ENCODE peak calls at places on chromosomes 3 and 15, in nine cellular contexts. One of them, this sample, is unnamed.

GRCh38 chr3:14565791-14566588 is 25.8 kb upstream of the GRIP2 start:
- DNase-seq in heart left ventricle: no peak
- DNase-seq in AG04450: no peak
- DNase-seq in CD8-positive, alpha-beta memory T cell: no peak
- DNase-seq in SJSA1: peak; percentile 48
- DNase-seq in CD4-positive, alpha-beta T cell: no peak
- DNase-seq in Panc1: no peak
- DNase-seq in CD4-positive, CD25-positive, alpha-beta regulatory T cell: no peak
- DNase-seq in astrocyte: peak; percentile 73
- DNase-seq in this sample: no peak

GRCh38 chr3:14460342-14461005 is 58.1 kb downstream of the SLC6A6 start:
- DNase-seq in heart left ventricle: peak; percentile 84
- DNase-seq in AG04450: peak; percentile 77
- DNase-seq in CD8-positive, alpha-beta memory T cell: no peak
- DNase-seq in SJSA1: peak; percentile 77
- DNase-seq in CD4-positive, alpha-beta T cell: no peak
- DNase-seq in Panc1: no peak
- DNase-seq in CD4-positive, CD25-positive, alpha-beta regulatory T cell: no peak
- DNase-seq in astrocyte: peak; percentile 96
- DNase-seq in this sample: peak; percentile 31

GRCh38 chr15:55276324-55276723 is 13.3 kb downstream of the RAB27A start:
- DNase-seq in heart left ventricle: no peak
- DNase-seq in AG04450: no peak
- DNase-seq in CD8-positive, alpha-beta memory T cell: no peak
- DNase-seq in SJSA1: no peak
- DNase-seq in CD4-positive, alpha-beta T cell: no peak
- DNase-seq in Panc1: no peak
- DNase-seq in CD4-positive, CD25-positive, alpha-beta regulatory T cell: no peak
- DNase-seq in astrocyte: no peak
- DNase-seq in this sample: no peak

GRCh38 chr3:44427683-44428082 is 49.8 kb downstream of the ZNF445 start:
- DNase-seq in heart left ventricle: no peak
- DNase-seq in AG04450: no peak
- DNase-seq in CD8-positive, alpha-beta memory T cell: no peak
- DNase-seq in SJSA1: no peak
- DNase-seq in CD4-positive, alpha-beta T cell: no peak
- DNase-seq in Panc1: no peak
- DNase-seq in CD4-positive, CD25-positive, alpha-beta regulatory T cell: no peak
- DNase-seq in astrocyte: no peak
- DNase-seq in this sample: no peak

GRCh38 chr3:61919371-61919770 is 358.0 kb downstream of the PTPRG start:
- DNase-seq in heart left ventricle: no peak
- DNase-seq in AG04450: no peak
- DNase-seq in CD8-positive, alpha-beta memory T cell: no peak
- DNase-seq in SJSA1: no peak
- DNase-seq in CD4-positive, alpha-beta T cell: no peak
- DNase-seq in Panc1: no peak
- DNase-seq in CD4-positive, CD25-positive, alpha-beta regulatory T cell: no peak
- DNase-seq in astrocyte: no peak
- DNase-seq in this sample: no peak

GRCh38 chr3:44125882-44126281 is 115.8 kb upstream of the TOPAZ1 start:
- DNase-seq in heart left ventricle: peak; percentile 31
- DNase-seq in AG04450: no peak
- DNase-seq in CD8-positive, alpha-beta memory T cell: no peak
- DNase-seq in SJSA1: no peak
- DNase-seq in CD4-positive, alpha-beta T cell: no peak
- DNase-seq in Panc1: no peak
- DNase-seq in CD4-positive, CD25-positive, alpha-beta regulatory T cell: no peak
- DNase-seq in astrocyte: peak; percentile 8
- DNase-seq in this sample: no peak

GRCh38 chr3:4351164-4351855 is 48.1 kb downstream of the SETMAR start:
- DNase-seq in heart left ventricle: no peak
- DNase-seq in AG04450: no peak
- DNase-seq in CD8-positive, alpha-beta memory T cell: no peak
- DNase-seq in SJSA1: peak; percentile 39
- DNase-seq in CD4-positive, alpha-beta T cell: no peak
- DNase-seq in Panc1: no peak
- DNase-seq in CD4-positive, CD25-positive, alpha-beta regulatory T cell: no peak
- DNase-seq in astrocyte: peak; percentile 65
- DNase-seq in this sample: no peak

GRCh38 chr3:19256313-19256712 is 108.0 kb downstream of the KCNH8 start:
- DNase-seq in heart left ventricle: no peak
- DNase-seq in AG04450: no peak
- DNase-seq in CD8-positive, alpha-beta memory T cell: no peak
- DNase-seq in SJSA1: no peak
- DNase-seq in CD4-positive, alpha-beta T cell: no peak
- DNase-seq in Panc1: no peak
- DNase-seq in CD4-positive, CD25-positive, alpha-beta regulatory T cell: no peak
- DNase-seq in astrocyte: no peak
- DNase-seq in this sample: no peak

GRCh38 chr15:63892794-63893441 is 59.2 kb upstream of the HERC1 start:
- DNase-seq in heart left ventricle: no peak
- DNase-seq in AG04450: no peak
- DNase-seq in CD8-positive, alpha-beta memory T cell: peak; percentile 87
- DNase-seq in SJSA1: no peak
- DNase-seq in CD4-positive, alpha-beta T cell: peak; percentile 59
- DNase-seq in Panc1: no peak
- DNase-seq in CD4-positive, CD25-positive, alpha-beta regulatory T cell: peak; percentile 10
- DNase-seq in astrocyte: no peak
- DNase-seq in this sample: no peak

DNA sequence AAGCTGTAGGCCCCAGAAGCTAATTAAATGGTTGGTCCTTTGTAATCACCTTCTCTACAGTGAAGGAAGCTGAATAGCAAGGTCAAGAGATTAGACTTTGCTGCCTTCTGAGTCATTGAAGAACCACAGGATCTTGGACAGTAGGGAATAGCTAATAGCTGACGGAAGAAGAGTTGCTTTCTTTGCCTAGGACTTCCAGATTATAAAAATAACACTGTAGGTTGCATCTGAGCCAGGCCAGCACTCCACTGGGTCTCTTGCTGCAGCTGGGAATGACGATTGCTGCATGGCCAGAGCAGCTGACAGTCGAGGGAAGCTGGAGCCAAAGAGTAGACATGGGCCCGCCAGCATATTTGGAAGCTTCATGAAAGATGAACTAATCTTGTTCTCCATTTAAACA is 81.5 kb upstream of the KCNMB2 start:
- DNase-seq in heart left ventricle: peak; percentile 80
- DNase-seq in AG04450: no peak
- DNase-seq in CD8-positive, alpha-beta memory T cell: no peak
- DNase-seq in SJSA1: no peak
- DNase-seq in CD4-positive, alpha-beta T cell: no peak
- DNase-seq in Panc1: no peak
- DNase-seq in CD4-positive, CD25-positive, alpha-beta regulatory T cell: no peak
- DNase-seq in astrocyte: peak; percentile 83
- DNase-seq in this sample: no peak
- H3K27ac ChIP-seq in heart left ventricle: peak overlapping the region; percentile 73
- H3K27ac ChIP-seq in AG04450: no peak overlapping the region
- H3K27ac ChIP-seq in CD8-positive, alpha-beta memory T cell: no peak overlapping the region
- H3K27ac ChIP-seq in SJSA1: no peak overlapping the region
- H3K27ac ChIP-seq in CD4-positive, alpha-beta T cell: no peak overlapping the region
- H3K27ac ChIP-seq in Panc1: no peak overlapping the region
- H3K27ac ChIP-seq in CD4-positive, CD25-positive, alpha-beta regulatory T cell: no peak overlapping the region
- H3K27ac ChIP-seq in astrocyte: peak overlapping the region; percentile 34
- H3K27ac ChIP-seq in this sample: no peak overlapping the region

GRCh38 chr3:78880588-78881461 is 887.0 kb downstream of the ROBO1 start:
- DNase-seq in heart left ventricle: no peak
- DNase-seq in AG04450: no peak
- DNase-seq in CD8-positive, alpha-beta memory T cell: no peak
- DNase-seq in SJSA1: peak; percentile 60
- DNase-seq in CD4-positive, alpha-beta T cell: no peak
- DNase-seq in Panc1: no peak
- DNase-seq in CD4-positive, CD25-positive, alpha-beta regulatory T cell: no peak
- DNase-seq in astrocyte: no peak
- DNase-seq in this sample: no peak
- H3K27ac ChIP-seq in heart left ventricle: peak overlapping the region; percentile 66
- H3K27ac ChIP-seq in AG04450: no peak overlapping the region
- H3K27ac ChIP-seq in CD8-positive, alpha-beta memory T cell: no peak overlapping the region
- H3K27ac ChIP-seq in SJSA1: peak overlapping the region; percentile 84
- H3K27ac ChIP-seq in CD4-positive, alpha-beta T cell: no peak overlapping the region
- H3K27ac ChIP-seq in Panc1: no peak overlapping the region
- H3K27ac ChIP-seq in CD4-positive, CD25-positive, alpha-beta regulatory T cell: no peak overlapping the region
- H3K27ac ChIP-seq in astrocyte: no peak overlapping the region
- H3K27ac ChIP-seq in this sample: peak overlapping the region; percentile 14

GRCh38 chr3:25457642-25458419 is 29.8 kb downstream of the RARB start:
- DNase-seq in heart left ventricle: no peak
- DNase-seq in AG04450: no peak
- DNase-seq in CD8-positive, alpha-beta memory T cell: no peak
- DNase-seq in SJSA1: no peak
- DNase-seq in CD4-positive, alpha-beta T cell: no peak
- DNase-seq in Panc1: no peak
- DNase-seq in CD4-positive, CD25-positive, alpha-beta regulatory T cell: no peak
- DNase-seq in astrocyte: peak; percentile 69
- DNase-seq in this sample: no peak

GRCh38 chr3:25458420-25458814 is 30.4 kb downstream of the RARB start:
- DNase-seq in heart left ventricle: no peak
- DNase-seq in AG04450: no peak
- DNase-seq in CD8-positive, alpha-beta memory T cell: no peak
- DNase-seq in SJSA1: no peak
- DNase-seq in CD4-positive, alpha-beta T cell: no peak
- DNase-seq in Panc1: no peak
- DNase-seq in CD4-positive, CD25-positive, alpha-beta regulatory T cell: no peak
- DNase-seq in astrocyte: no peak
- DNase-seq in this sample: no peak

GRCh38 chr3:25454411-25454927 is 26.4 kb downstream of the RARB start:
- DNase-seq in heart left ventricle: no peak
- DNase-seq in AG04450: no peak
- DNase-seq in CD8-positive, alpha-beta memory T cell: no peak
- DNase-seq in SJSA1: peak; percentile 49
- DNase-seq in CD4-positive, alpha-beta T cell: no peak
- DNase-seq in Panc1: no peak
- DNase-seq in CD4-positive, CD25-positive, alpha-beta regulatory T cell: no peak
- DNase-seq in astrocyte: no peak
- DNase-seq in this sample: no peak

GRCh38 chr3:25455316-25456232 is 27.5 kb downstream of the RARB start:
- DNase-seq in heart left ventricle: peak; percentile 54
- DNase-seq in AG04450: no peak
- DNase-seq in CD8-positive, alpha-beta memory T cell: no peak
- DNase-seq in SJSA1: peak; percentile 53
- DNase-seq in CD4-positive, alpha-beta T cell: no peak
- DNase-seq in Panc1: no peak
- DNase-seq in CD4-positive, CD25-positive, alpha-beta regulatory T cell: no peak
- DNase-seq in astrocyte: peak; percentile 64
- DNase-seq in this sample: peak; percentile 43

GRCh38 chr3:25456723-25457122 is 28.7 kb downstream of the RARB start:
- DNase-seq in heart left ventricle: no peak
- DNase-seq in AG04450: no peak
- DNase-seq in CD8-positive, alpha-beta memory T cell: no peak
- DNase-seq in SJSA1: no peak
- DNase-seq in CD4-positive, alpha-beta T cell: no peak
- DNase-seq in Panc1: no peak
- DNase-seq in CD4-positive, CD25-positive, alpha-beta regulatory T cell: no peak
- DNase-seq in astrocyte: no peak
- DNase-seq in this sample: no peak
- H3K27ac ChIP-seq in heart left ventricle: peak overlapping the region; percentile 79
- H3K27ac ChIP-seq in AG04450: no peak overlapping the region
- H3K27ac ChIP-seq in CD8-positive, alpha-beta memory T cell: no peak overlapping the region
- H3K27ac ChIP-seq in SJSA1: no peak overlapping the region
- H3K27ac ChIP-seq in CD4-positive, alpha-beta T cell: no peak overlapping the region
- H3K27ac ChIP-seq in Panc1: no peak overlapping the region
- H3K27ac ChIP-seq in CD4-positive, CD25-positive, alpha-beta regulatory T cell: no peak overlapping the region
- H3K27ac ChIP-seq in astrocyte: peak overlapping the region; percentile 61
- H3K27ac ChIP-seq in this sample: no peak overlapping the region

GRCh38 chr3:70876154-70876553 is 563.7 kb upstream of the MDFIC2 start:
- DNase-seq in heart left ventricle: no peak
- DNase-seq in AG04450: no peak
- DNase-seq in CD8-positive, alpha-beta memory T cell: no peak
- DNase-seq in SJSA1: no peak
- DNase-seq in CD4-positive, alpha-beta T cell: no peak
- DNase-seq in Panc1: no peak
- DNase-seq in CD4-positive, CD25-positive, alpha-beta regulatory T cell: no peak
- DNase-seq in astrocyte: no peak
- DNase-seq in this sample: no peak
- H3K27ac ChIP-seq in heart left ventricle: no peak overlapping the region
- H3K27ac ChIP-seq in AG04450: no peak overlapping the region
- H3K27ac ChIP-seq in CD8-positive, alpha-beta memory T cell: no peak overlapping the region
- H3K27ac ChIP-seq in SJSA1: no peak overlapping the region
- H3K27ac ChIP-seq in CD4-positive, alpha-beta T cell: no peak overlapping the region
- H3K27ac ChIP-seq in Panc1: no peak overlapping the region
- H3K27ac ChIP-seq in CD4-positive, CD25-positive, alpha-beta regulatory T cell: no peak overlapping the region
- H3K27ac ChIP-seq in astrocyte: no peak overlapping the region
- H3K27ac ChIP-seq in this sample: no peak overlapping the region

DNA sequence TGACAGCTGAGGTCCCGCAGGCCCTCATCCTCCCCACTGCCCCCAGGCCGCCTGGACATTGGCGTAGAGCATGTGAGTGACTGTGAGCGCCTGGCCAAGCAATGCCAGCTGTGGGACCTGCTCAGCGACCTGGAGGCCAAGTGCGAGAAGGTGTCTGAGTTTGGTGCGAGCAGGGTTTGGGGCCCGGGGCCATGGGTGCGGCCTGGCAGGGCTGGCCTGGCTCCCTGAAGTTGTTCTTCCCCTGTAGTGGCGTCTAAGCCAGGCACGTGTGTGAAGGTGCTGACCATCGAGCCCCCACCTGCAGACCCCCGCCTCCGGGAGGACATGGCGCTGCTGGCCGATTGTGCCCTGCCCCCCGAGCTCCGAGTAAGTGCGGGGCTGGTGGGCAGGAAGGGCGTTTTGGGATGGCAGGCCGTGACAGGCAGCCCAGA is 4.2 kb downstream of the ABTB1 start:
- DNase-seq in heart left ventricle: no peak
- DNase-seq in AG04450: no peak
- DNase-seq in CD8-positive, alpha-beta memory T cell: no peak
- DNase-seq in SJSA1: no peak
- DNase-seq in CD4-positive, alpha-beta T cell: no peak
- DNase-seq in Panc1: no peak
- DNase-seq in CD4-positive, CD25-positive, alpha-beta regulatory T cell: no peak
- DNase-seq in astrocyte: no peak
- DNase-seq in this sample: no peak
- H3K27ac ChIP-seq in heart left ventricle: no peak overlapping the region
- H3K27ac ChIP-seq in AG04450: no peak overlapping the region
- H3K27ac ChIP-seq in CD8-positive, alpha-beta memory T cell: no peak overlapping the region
- H3K27ac ChIP-seq in SJSA1: no peak overlapping the region
- H3K27ac ChIP-seq in CD4-positive, alpha-beta T cell: no peak overlapping the region
- H3K27ac ChIP-seq in Panc1: no peak overlapping the region
- H3K27ac ChIP-seq in CD4-positive, CD25-positive, alpha-beta regulatory T cell: no peak overlapping the region
- H3K27ac ChIP-seq in astrocyte: no peak overlapping the region
- H3K27ac ChIP-seq in this sample: no peak overlapping the region

DNA sequence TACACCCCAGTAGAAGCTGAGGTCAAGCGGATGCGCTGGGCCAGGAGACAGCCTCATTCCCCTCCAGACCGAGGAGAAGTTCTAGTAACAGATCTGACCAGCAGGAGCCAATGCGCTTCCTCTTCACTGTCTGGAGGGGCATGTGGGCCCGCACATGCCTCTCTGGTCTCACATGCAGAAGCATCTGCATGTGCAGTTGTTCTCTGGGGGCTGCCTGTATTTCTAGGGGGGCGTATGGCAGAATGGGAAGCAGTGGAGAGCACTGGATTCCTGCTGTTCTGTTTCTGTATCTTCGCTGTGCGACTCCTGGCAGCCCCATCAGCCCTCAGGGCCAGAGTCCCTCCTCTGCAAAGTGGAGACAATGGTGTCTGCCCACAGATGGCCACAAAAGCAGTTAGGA is 170.3 kb upstream of the IQSEC1 start:
- DNase-seq in heart left ventricle: no peak
- DNase-seq in AG04450: no peak
- DNase-seq in CD8-positive, alpha-beta memory T cell: no peak
- DNase-seq in SJSA1: no peak
- DNase-seq in CD4-positive, alpha-beta T cell: no peak
- DNase-seq in Panc1: no peak
- DNase-seq in CD4-positive, CD25-positive, alpha-beta regulatory T cell: no peak
- DNase-seq in astrocyte: no peak
- DNase-seq in this sample: no peak
- H3K27ac ChIP-seq in heart left ventricle: no peak overlapping the region
- H3K27ac ChIP-seq in AG04450: no peak overlapping the region
- H3K27ac ChIP-seq in CD8-positive, alpha-beta memory T cell: no peak overlapping the region
- H3K27ac ChIP-seq in SJSA1: no peak overlapping the region
- H3K27ac ChIP-seq in CD4-positive, alpha-beta T cell: no peak overlapping the region
- H3K27ac ChIP-seq in Panc1: no peak overlapping the region
- H3K27ac ChIP-seq in CD4-positive, CD25-positive, alpha-beta regulatory T cell: no peak overlapping the region
- H3K27ac ChIP-seq in astrocyte: no peak overlapping the region
- H3K27ac ChIP-seq in this sample: no peak overlapping the region

This sample was measured in caudate nucleus.